ENCODE peak calls at places on chromosomes 3 and 15, in ten cellular contexts. One of them, this sample, is unnamed.

GRCh38 chr3:38602576-38603250 is 46.8 kb downstream of the SCN5A start:
- DNase-seq in substantia nigra: no peak
- DNase-seq in uterus: no peak
- DNase-seq in heart left ventricle: no peak
- DNase-seq in left lung: no peak
- DNase-seq in colonic mucosa: no peak
- DNase-seq in adrenal gland: no peak
- DNase-seq in thyroid gland: no peak
- DNase-seq in lung: no peak
- DNase-seq in effector memory CD4-positive, alpha-beta T cell: no peak
- DNase-seq in this sample: no peak

GRCh38 chr15:90035835-90036220 is 34.7 kb downstream of the ZNF710 start:
- DNase-seq in substantia nigra: no peak
- DNase-seq in uterus: no peak
- DNase-seq in heart left ventricle: peak; percentile 47
- DNase-seq in left lung: peak; percentile 87
- DNase-seq in colonic mucosa: no peak
- DNase-seq in adrenal gland: no peak
- DNase-seq in thyroid gland: peak; percentile 77
- DNase-seq in lung: peak; percentile 69
- DNase-seq in effector memory CD4-positive, alpha-beta T cell: no peak
- DNase-seq in this sample: peak; percentile 26

GRCh38 chr3:111851511-111851954 is 7.5 kb upstream of the PHLDB2 start:
- DNase-seq in substantia nigra: no peak
- DNase-seq in uterus: peak; percentile 63
- DNase-seq in heart left ventricle: no peak
- DNase-seq in left lung: no peak
- DNase-seq in colonic mucosa: no peak
- DNase-seq in adrenal gland: peak; percentile 15
- DNase-seq in thyroid gland: no peak
- DNase-seq in lung: no peak
- DNase-seq in effector memory CD4-positive, alpha-beta T cell: no peak
- DNase-seq in this sample: no peak

GRCh38 chr3:9135930-9136525 is 113.4 kb downstream of the SRGAP3 start:
- DNase-seq in substantia nigra: no peak
- DNase-seq in uterus: no peak
- DNase-seq in heart left ventricle: no peak
- DNase-seq in left lung: no peak
- DNase-seq in colonic mucosa: no peak
- DNase-seq in adrenal gland: no peak
- DNase-seq in thyroid gland: peak; percentile 75
- DNase-seq in lung: no peak
- DNase-seq in effector memory CD4-positive, alpha-beta T cell: no peak
- DNase-seq in this sample: no peak

GRCh38 chr15:58632789-58633188 is 116.7 kb downstream of the ADAM10 start:
- DNase-seq in substantia nigra: no peak
- DNase-seq in uterus: no peak
- DNase-seq in heart left ventricle: no peak
- DNase-seq in left lung: no peak
- DNase-seq in colonic mucosa: no peak
- DNase-seq in adrenal gland: no peak
- DNase-seq in thyroid gland: no peak
- DNase-seq in lung: no peak
- DNase-seq in effector memory CD4-positive, alpha-beta T cell: no peak
- DNase-seq in this sample: no peak

GRCh38 chr15:74428970-74429783 is 4.6 kb downstream of the SEMA7A start:
- DNase-seq in substantia nigra: no peak
- DNase-seq in uterus: no peak
- DNase-seq in heart left ventricle: no peak
- DNase-seq in left lung: peak; percentile 57
- DNase-seq in colonic mucosa: no peak
- DNase-seq in adrenal gland: no peak
- DNase-seq in thyroid gland: no peak
- DNase-seq in lung: no peak
- DNase-seq in effector memory CD4-positive, alpha-beta T cell: no peak
- DNase-seq in this sample: no peak

GRCh38 chr3:175105066-175105465 is 245.9 kb downstream of the NAALADL2 start:
- DNase-seq in substantia nigra: no peak
- DNase-seq in uterus: no peak
- DNase-seq in heart left ventricle: no peak
- DNase-seq in left lung: no peak
- DNase-seq in colonic mucosa: no peak
- DNase-seq in adrenal gland: no peak
- DNase-seq in thyroid gland: no peak
- DNase-seq in lung: no peak
- DNase-seq in effector memory CD4-positive, alpha-beta T cell: no peak
- DNase-seq in this sample: no peak

GRCh38 chr3:39166134-39166710 is 12.8 kb upstream of the CSRNP1 start:
- DNase-seq in substantia nigra: no peak
- DNase-seq in uterus: peak; percentile 15
- DNase-seq in heart left ventricle: no peak
- DNase-seq in left lung: no peak
- DNase-seq in colonic mucosa: no peak
- DNase-seq in adrenal gland: no peak
- DNase-seq in thyroid gland: no peak
- DNase-seq in lung: no peak
- DNase-seq in effector memory CD4-positive, alpha-beta T cell: no peak
- DNase-seq in this sample: no peak

GRCh38 chr3:3015472-3016089 is 94.6 kb downstream of the IL5RA start:
- DNase-seq in substantia nigra: no peak
- DNase-seq in uterus: no peak
- DNase-seq in heart left ventricle: no peak
- DNase-seq in left lung: no peak
- DNase-seq in colonic mucosa: peak; percentile 30
- DNase-seq in adrenal gland: no peak
- DNase-seq in thyroid gland: no peak
- DNase-seq in lung: no peak
- DNase-seq in effector memory CD4-positive, alpha-beta T cell: no peak
- DNase-seq in this sample: no peak

GRCh38 chr3:64806668-64807067 is 118.9 kb upstream of the ADAMTS9 start:
- DNase-seq in substantia nigra: no peak
- DNase-seq in uterus: no peak
- DNase-seq in heart left ventricle: no peak
- DNase-seq in left lung: no peak
- DNase-seq in colonic mucosa: no peak
- DNase-seq in adrenal gland: no peak
- DNase-seq in thyroid gland: no peak
- DNase-seq in lung: no peak
- DNase-seq in effector memory CD4-positive, alpha-beta T cell: no peak
- DNase-seq in this sample: no peak

GRCh38 chr3:30073622-30074021 is 532.8 kb upstream of the TGFBR2 start:
- DNase-seq in substantia nigra: no peak
- DNase-seq in uterus: no peak
- DNase-seq in heart left ventricle: no peak
- DNase-seq in left lung: no peak
- DNase-seq in colonic mucosa: peak; percentile 49
- DNase-seq in adrenal gland: no peak
- DNase-seq in thyroid gland: no peak
- DNase-seq in lung: no peak
- DNase-seq in effector memory CD4-positive, alpha-beta T cell: no peak
- DNase-seq in this sample: no peak

GRCh38 chr3:168914662-168915061 is 748.9 kb downstream of the MECOM start:
- DNase-seq in substantia nigra: no peak
- DNase-seq in uterus: no peak
- DNase-seq in heart left ventricle: no peak
- DNase-seq in left lung: no peak
- DNase-seq in colonic mucosa: no peak
- DNase-seq in adrenal gland: no peak
- DNase-seq in thyroid gland: no peak
- DNase-seq in lung: no peak
- DNase-seq in effector memory CD4-positive, alpha-beta T cell: no peak
- DNase-seq in this sample: no peak

GRCh38 chr15:88529021-88529630 is 17.4 kb downstream of the DET1 start:
- DNase-seq in substantia nigra: no peak
- DNase-seq in uterus: no peak
- DNase-seq in heart left ventricle: no peak
- DNase-seq in left lung: no peak
- DNase-seq in colonic mucosa: no peak
- DNase-seq in adrenal gland: peak; percentile 15
- DNase-seq in thyroid gland: no peak
- DNase-seq in lung: no peak
- DNase-seq in effector memory CD4-positive, alpha-beta T cell: no peak
- DNase-seq in this sample: no peak

GRCh38 chr3:105523496-105523895 is 156.8 kb downstream of the ALCAM start:
- DNase-seq in substantia nigra: no peak
- DNase-seq in uterus: no peak
- DNase-seq in heart left ventricle: no peak
- DNase-seq in left lung: no peak
- DNase-seq in colonic mucosa: no peak
- DNase-seq in adrenal gland: no peak
- DNase-seq in thyroid gland: no peak
- DNase-seq in lung: no peak
- DNase-seq in effector memory CD4-positive, alpha-beta T cell: no peak
- DNase-seq in this sample: no peak

GRCh38 chr3:183287301-183287971 is 34.4 kb downstream of the B3GNT5 start:
- DNase-seq in substantia nigra: no peak
- DNase-seq in uterus: peak; percentile 81
- DNase-seq in heart left ventricle: no peak
- DNase-seq in left lung: no peak
- DNase-seq in colonic mucosa: no peak
- DNase-seq in adrenal gland: peak; percentile 78
- DNase-seq in thyroid gland: no peak
- DNase-seq in lung: no peak
- DNase-seq in effector memory CD4-positive, alpha-beta T cell: peak; percentile 30
- DNase-seq in this sample: no peak

DNA sequence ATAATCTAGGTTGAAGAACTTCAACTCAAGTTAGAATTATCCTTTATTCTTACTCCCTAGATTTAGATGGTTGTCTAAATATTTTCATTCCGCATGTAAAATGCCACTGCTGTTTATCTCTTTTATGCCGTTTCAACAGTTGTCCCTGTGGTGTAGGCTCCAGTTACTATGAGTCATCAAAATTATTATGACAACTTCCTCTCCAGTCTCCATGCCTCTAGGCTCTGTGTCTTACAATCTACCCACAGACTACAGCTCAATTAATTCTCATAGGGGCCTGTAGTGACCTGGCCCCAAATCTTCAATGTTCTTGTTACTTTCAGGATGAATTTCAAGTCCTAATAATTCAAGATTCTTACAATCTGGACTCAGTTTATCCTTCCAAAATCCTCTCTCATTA is 105.8 kb upstream of the UNC13C start:
- DNase-seq in substantia nigra: no peak
- DNase-seq in uterus: no peak
- DNase-seq in heart left ventricle: no peak
- DNase-seq in left lung: no peak
- DNase-seq in colonic mucosa: no peak
- DNase-seq in adrenal gland: no peak
- DNase-seq in thyroid gland: no peak
- DNase-seq in lung: no peak
- DNase-seq in effector memory CD4-positive, alpha-beta T cell: no peak
- DNase-seq in this sample: no peak
- H3K27ac ChIP-seq in substantia nigra: no peak overlapping the region
- H3K27ac ChIP-seq in uterus: no peak overlapping the region
- H3K27ac ChIP-seq in heart left ventricle: no peak overlapping the region
- H3K27ac ChIP-seq in left lung: no peak overlapping the region
- H3K27ac ChIP-seq in colonic mucosa: no peak overlapping the region
- H3K27ac ChIP-seq in adrenal gland: no peak overlapping the region
- H3K27ac ChIP-seq in thyroid gland: no peak overlapping the region
- H3K27ac ChIP-seq in lung: no peak overlapping the region
- H3K27ac ChIP-seq in effector memory CD4-positive, alpha-beta T cell: no peak overlapping the region
- H3K27ac ChIP-seq in this sample: no peak overlapping the region

DNA sequence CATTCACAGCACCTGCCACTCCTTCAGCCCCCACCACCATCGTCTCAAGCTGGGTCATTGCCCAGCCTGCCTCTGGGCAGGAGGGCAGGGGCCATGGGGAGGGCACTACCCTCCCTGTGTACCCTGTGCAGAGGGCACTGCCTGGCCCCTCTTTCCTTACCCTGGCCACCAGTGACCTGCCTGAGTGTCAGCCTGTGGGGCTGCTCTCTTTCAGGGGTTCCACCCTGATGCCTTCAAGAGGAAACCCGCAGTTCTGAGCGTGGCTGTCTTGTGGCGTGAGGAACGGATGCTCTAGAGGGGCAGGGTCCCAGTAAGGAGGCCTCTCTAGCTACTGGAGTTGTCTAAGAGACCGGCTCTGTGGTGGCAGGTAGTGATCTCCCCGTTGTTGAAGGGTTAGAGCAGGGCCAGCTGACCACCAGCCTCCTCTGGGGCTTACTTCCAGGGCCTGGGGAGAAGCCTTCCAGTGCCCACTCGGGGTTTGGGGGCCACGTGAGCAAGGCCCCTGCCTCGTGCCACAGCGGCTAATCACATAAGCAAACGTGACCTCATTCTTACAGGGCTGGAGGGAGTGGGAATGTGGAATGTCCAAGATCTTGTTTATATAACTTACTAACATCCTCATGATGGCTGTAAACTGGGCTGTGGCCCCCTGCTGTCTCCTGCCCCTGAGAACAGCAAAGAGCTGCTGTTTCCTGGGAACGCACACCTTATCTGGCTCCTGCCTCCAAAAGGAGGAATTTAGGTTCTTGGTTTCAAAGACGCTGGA is 31.4 kb upstream of the SEC13 start:
- DNase-seq in substantia nigra: no peak
- DNase-seq in uterus: no peak
- DNase-seq in heart left ventricle: no peak
- DNase-seq in left lung: peak; percentile 23
- DNase-seq in colonic mucosa: no peak
- DNase-seq in adrenal gland: no peak
- DNase-seq in thyroid gland: no peak
- DNase-seq in lung: no peak
- DNase-seq in effector memory CD4-positive, alpha-beta T cell: no peak
- DNase-seq in this sample: no peak
- H3K27ac ChIP-seq in substantia nigra: no peak overlapping the region
- H3K27ac ChIP-seq in uterus: no peak overlapping the region
- H3K27ac ChIP-seq in heart left ventricle: no peak overlapping the region
- H3K27ac ChIP-seq in left lung: no peak overlapping the region
- H3K27ac ChIP-seq in colonic mucosa: no peak overlapping the region
- H3K27ac ChIP-seq in adrenal gland: no peak overlapping the region
- H3K27ac ChIP-seq in thyroid gland: no peak overlapping the region
- H3K27ac ChIP-seq in lung: no peak overlapping the region
- H3K27ac ChIP-seq in effector memory CD4-positive, alpha-beta T cell: no peak overlapping the region
- H3K27ac ChIP-seq in this sample: no peak overlapping the region

DNA sequence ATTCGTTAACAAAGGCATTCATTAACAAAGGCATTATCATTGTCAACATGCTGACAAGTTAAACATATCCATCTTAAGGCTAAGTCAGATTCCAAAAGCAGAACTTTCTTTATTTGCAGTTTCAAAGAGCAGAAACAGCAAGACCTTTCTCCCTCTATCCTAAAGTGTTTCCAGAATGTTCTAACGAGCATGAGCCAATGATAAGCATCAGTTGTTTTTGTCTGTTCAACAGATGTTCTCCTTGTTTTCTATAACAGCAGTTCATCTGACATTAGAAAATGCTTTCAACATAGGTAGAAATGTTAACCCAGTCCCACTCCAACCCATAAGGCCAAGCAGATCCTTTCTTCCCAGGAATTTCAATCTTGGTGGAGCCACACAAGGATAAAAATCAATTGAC is 77.6 kb upstream of the POMGNT2 start:
- DNase-seq in substantia nigra: no peak
- DNase-seq in uterus: no peak
- DNase-seq in heart left ventricle: no peak
- DNase-seq in left lung: no peak
- DNase-seq in colonic mucosa: no peak
- DNase-seq in adrenal gland: no peak
- DNase-seq in thyroid gland: no peak
- DNase-seq in lung: no peak
- DNase-seq in effector memory CD4-positive, alpha-beta T cell: no peak
- DNase-seq in this sample: no peak
- H3K27ac ChIP-seq in substantia nigra: no peak overlapping the region
- H3K27ac ChIP-seq in uterus: no peak overlapping the region
- H3K27ac ChIP-seq in heart left ventricle: no peak overlapping the region
- H3K27ac ChIP-seq in left lung: no peak overlapping the region
- H3K27ac ChIP-seq in colonic mucosa: no peak overlapping the region
- H3K27ac ChIP-seq in adrenal gland: no peak overlapping the region
- H3K27ac ChIP-seq in thyroid gland: no peak overlapping the region
- H3K27ac ChIP-seq in lung: no peak overlapping the region
- H3K27ac ChIP-seq in effector memory CD4-positive, alpha-beta T cell: no peak overlapping the region
- H3K27ac ChIP-seq in this sample: no peak overlapping the region

GRCh38 chr15:40345225-40345866 is 4.6 kb upstream of the CCDC9B start:
- DNase-seq in substantia nigra: no peak
- DNase-seq in uterus: no peak
- DNase-seq in heart left ventricle: no peak
- DNase-seq in left lung: no peak
- DNase-seq in colonic mucosa: no peak
- DNase-seq in adrenal gland: no peak
- DNase-seq in thyroid gland: peak; percentile 58
- DNase-seq in lung: no peak
- DNase-seq in effector memory CD4-positive, alpha-beta T cell: no peak
- DNase-seq in this sample: no peak
- H3K27ac ChIP-seq in substantia nigra: no peak overlapping the region
- H3K27ac ChIP-seq in uterus: no peak overlapping the region
- H3K27ac ChIP-seq in heart left ventricle: no peak overlapping the region
- H3K27ac ChIP-seq in left lung: no peak overlapping the region
- H3K27ac ChIP-seq in colonic mucosa: peak overlapping the region; percentile 98
- H3K27ac ChIP-seq in adrenal gland: no peak overlapping the region
- H3K27ac ChIP-seq in thyroid gland: peak overlapping the region; percentile 90
- H3K27ac ChIP-seq in lung: no peak overlapping the region
- H3K27ac ChIP-seq in effector memory CD4-positive, alpha-beta T cell: no peak overlapping the region
- H3K27ac ChIP-seq in this sample: no peak overlapping the region